ENCODE peak calls at places on chromosomes 13 and 19, in eight cellular contexts. N is lower leg skin; J is stimulated activated CD4-positive, alpha-beta T cell treated with anti-CD3 and anti-CD28 coated beads, Interleukin-1b, Interleukin-23, amount 100 ng/mL, for 4 hours; Z is HS-27A; A is renal cortical epithelial cell; P is CD4-positive, CD25-positive, alpha-beta regulatory T cell; F is activated T-cell treated with anti-CD3 and anti-CD28 coated beads, Interleukin-2, amount 50 U/mL, for 72 hours; E is Ammon's horn. L is an unnamed sample.

GRCh38 chr13:71244181-71244580 is 622.8 kb downstream of the DACH1 start:
- DNase-seq in J (no peak), E (no peak), F (no peak), P (no peak), A (no peak), Z (no peak), N (no peak), L (no peak)

GRCh38 chr19:49437231-49437630 is 4.1 kb downstream of the SLC17A7 start:
- DNase-seq in A (no peak), P (no peak), Z (no peak), F (no peak), E (peak; percentile 62), J (no peak), N (no peak), L (no peak)

GRCh38 chr19:55370305-55370988 is at the start of gene IL11:
- DNase-seq in J (no peak), A (no peak), N (no peak), Z (no peak), E (no peak), F (no peak), P (no peak), L (peak; percentile 87)

GRCh38 chr19:35665157-35665556 is 1.2 kb upstream of the UPK1A start:
- DNase-seq in E (no peak), A (no peak), Z (no peak), N (no peak), P (no peak), F (no peak), J (no peak), L (no peak)

GRCh38 chr13:70864731-70865130 is 756.5 kb upstream of the KLHL1 start:
- DNase-seq in F (no peak), Z (no peak), P (no peak), N (no peak), J (no peak), A (no peak), E (no peak), L (no peak)

GRCh38 chr13:101893021-101893420 is 440.5 kb downstream of the ITGBL1 start:
- DNase-seq in N (no peak), A (peak; percentile 37), P (no peak), F (no peak), E (no peak), J (no peak), Z (no peak), L (no peak)

GRCh38 chr19:39968789-39969188 is 2.2 kb upstream of the PSMC4 start:
- DNase-seq in J (no peak), P (no peak), A (no peak), N (no peak), E (no peak), F (no peak), Z (no peak), L (no peak)

GRCh38 chr19:51735759-51736449 is 12.1 kb upstream of the HAS1 start:
- DNase-seq in J (no peak), E (peak; percentile 51), P (no peak), F (no peak), A (no peak), N (no peak), Z (peak; percentile 75), L (no peak)

GRCh38 chr19:56014765-56015164 is 28.2 kb downstream of the NLRP5 start:
- DNase-seq in J (no peak), A (no peak), N (no peak), P (no peak), E (no peak), Z (no peak), F (no peak), L (no peak)

GRCh38 chr19:6198896-6199239 is 63.4 kb downstream of the ACSBG2 start:
- DNase-seq in N (no peak), A (no peak), J (no peak), E (no peak), F (no peak), P (no peak), Z (no peak), L (no peak)

GRCh38 chr19:29478578-29479565 is 46.9 kb upstream of the VSTM2B start:
- DNase-seq in F (peak; percentile 10), A (no peak), E (peak; percentile 61), J (no peak), P (no peak), N (peak; percentile 74), Z (no peak), L (peak; percentile 5)

GRCh38 chr19:1933245-1933644 is 7.7 kb upstream of the CSNK1G2 start:
- DNase-seq in P (no peak), Z (no peak), A (no peak), E (no peak), J (no peak), N (no peak), F (no peak), L (no peak)

GRCh38 chr19:11931051-11931450 is 6.1 kb downstream of the ZNF700 start:
- DNase-seq in A (no peak), F (no peak), E (peak; percentile 28), Z (peak; percentile 29), N (no peak), J (no peak), P (no peak), L (no peak)

GRCh38 chr19:16820056-16820455 is 9.1 kb upstream of the SIN3B start:
- DNase-seq in F (no peak), N (no peak), A (no peak), E (no peak), Z (no peak), P (no peak), J (no peak), L (no peak)

GRCh38 chr19:16386619-16387240 is 62.1 kb downstream of the KLF2 start:
- DNase-seq in Z (no peak), F (peak; percentile 47), A (peak; percentile 53), N (no peak), J (no peak), E (peak; percentile 85), P (peak; percentile 71), L (peak; percentile 49)

GRCh38 chr19:51325161-51325979 is 13.9 kb downstream of the IGLON5 start:
- DNase-seq in F (peak; percentile 30), N (no peak), P (no peak), A (no peak), E (no peak), Z (no peak), J (no peak), L (no peak)

GRCh38 chr13:40292108-40292507 is 374.3 kb downstream of the FOXO1 start:
- DNase-seq in F (no peak), J (no peak), N (no peak), P (no peak), Z (no peak), E (no peak), A (no peak), L (no peak)

GRCh38 chr13:101917833-101918755 is 465.6 kb downstream of the ITGBL1 start:
- DNase-seq in E (peak; percentile 40), F (no peak), Z (no peak), N (no peak), P (no peak), A (no peak), J (no peak), L (no peak)

GRCh38 chr13:24033527-24034302 is 126.8 kb upstream of the SPATA13 start:
- DNase-seq in A (peak; percentile 84), P (no peak), F (no peak), N (no peak), Z (no peak), J (no peak), E (no peak), L (peak; percentile 27)

GRCh38 chr13:58238972-58239773 is 607.6 kb downstream of the PCDH17 start:
- DNase-seq in F (no peak), J (no peak), E (no peak), A (no peak), N (no peak), Z (no peak), P (no peak), L (no peak)

GRCh38 chr19:29516358-29516725 is 9.5 kb upstream of the VSTM2B start:
- DNase-seq in F (no peak), N (no peak), E (no peak), P (no peak), J (no peak), A (no peak), Z (no peak), L (no peak)

GRCh38 chr19:44512326-44513298 is 12.3 kb upstream of the ZNF180 start:
- DNase-seq in N (peak; percentile 65), A (peak; percentile 61), P (no peak), E (no peak), F (peak; percentile 26), J (no peak), Z (peak; percentile 33), L (peak; percentile 58)

GRCh38 chr13:51614350-51614786 is 30.1 kb downstream of the WDFY2 start:
- DNase-seq in F (peak; percentile 35), Z (no peak), A (peak; percentile 25), N (no peak), E (peak; percentile 82), J (peak; percentile 21), P (peak; percentile 54), L (peak; percentile 53)

GRCh38 chr19:58182577-58182988 is 278 bp upstream of the ZNF274 start:
- DNase-seq in A (no peak), J (peak; percentile 68), N (no peak), E (no peak), Z (no peak), F (peak; percentile 89), P (no peak), L (no peak)

GRCh38 chr13:25046985-25047660 is 48.8 kb upstream of the PABPC3 start:
- DNase-seq in A (no peak), E (peak; percentile 69), F (no peak), J (no peak), P (no peak), N (no peak), Z (no peak), L (peak; percentile 18)